ENCODE peak calls at places on chromosome 9, in seven cellular contexts. B is skeletal muscle cell, R is AG20443, M is heart right ventricle, Z is left cardiac atrium, C is stromal cell of bone marrow, F is NCI-H1105. U is an unnamed sample.

GRCh38 chr9:105883847-105884246 is 189.5 kb downstream of the TMEM38B start:
- DNase-seq in B (no peak), F (no peak), R (no peak), C (no peak), M (no peak), Z (no peak), U (no peak)

GRCh38 chr9:2120926-2121689 is 106.0 kb downstream of the SMARCA2 start:
- DNase-seq in B (no peak), R (peak; percentile 24), F (no peak), C (no peak), M (no peak), Z (no peak), U (no peak)

GRCh38 chr9:91711755-91712591 is 238.1 kb downstream of the ROR2 start:
- DNase-seq in F (no peak), B (no peak), C (peak; percentile 44), M (no peak), R (no peak), Z (no peak), U (no peak)

GRCh38 chr9:4167040-4167671 is 132.7 kb downstream of the GLIS3 start:
- DNase-seq in Z (no peak), B (peak; percentile 43), C (no peak), R (peak; percentile 50), F (no peak), M (no peak), U (no peak)

GRCh38 chr9:83019246-83019645 is 43.7 kb downstream of the RASEF start:
- DNase-seq in F (no peak), M (no peak), C (no peak), Z (no peak), R (no peak), B (no peak), U (no peak)

GRCh38 chr9:85524531-85524930 is 217.2 kb downstream of the AGTPBP1 start:
- DNase-seq in Z (no peak), M (no peak), C (no peak), B (no peak), F (no peak), R (no peak), U (no peak)

GRCh38 chr9:96080364-96080763 is 204.9 kb downstream of the ERCC6L2 start:
- DNase-seq in Z (no peak), M (no peak), B (no peak), C (no peak), F (no peak), R (no peak), U (no peak)

GRCh38 chr9:123435471-123435870 is 79.5 kb downstream of the CRB2 start:
- DNase-seq in M (no peak), B (no peak), Z (no peak), R (no peak), F (no peak), C (no peak), U (no peak)

GRCh38 chr9:18499987-18500386 is 26.0 kb downstream of the ADAMTSL1 start:
- DNase-seq in M (no peak), C (no peak), R (no peak), F (no peak), B (no peak), Z (no peak), U (no peak)

GRCh38 chr9:118595719-118596305 is 773.4 kb downstream of the BRINP1 start:
- DNase-seq in F (no peak), Z (peak; percentile 25), M (no peak), C (peak; percentile 23), R (peak; percentile 57), B (no peak), U (no peak)

GRCh38 chr9:109411818-109412352 is 86.2 kb downstream of the PTPN3 start:
- DNase-seq in M (no peak), C (peak; percentile 42), F (no peak), B (no peak), R (peak; percentile 71), Z (no peak), U (no peak)

GRCh38 chr9:84513473-84513872 is 156.1 kb upstream of the NTRK2 start:
- DNase-seq in M (no peak), B (no peak), Z (no peak), F (no peak), C (no peak), R (no peak), U (no peak)

GRCh38 chr9:21135736-21136135 is 5.9 kb downstream of the IFNW1 start:
- DNase-seq in B (no peak), C (no peak), M (no peak), Z (no peak), R (no peak), F (no peak), U (no peak)

GRCh38 chr9:6498982-6499381 is 86.0 kb downstream of the UHRF2 start:
- DNase-seq in C (peak; percentile 31), Z (no peak), R (peak; percentile 39), M (no peak), B (peak; percentile 24), F (no peak), U (no peak)

GRCh38 chr9:31839273-31839672 is 545.2 kb upstream of the ACO1 start:
- DNase-seq in Z (no peak), M (no peak), R (no peak), B (no peak), F (peak; percentile 5), C (peak; percentile 15), U (no peak)

GRCh38 chr9:34204011-34204635 is 25.3 kb downstream of the UBAP1 start:
- DNase-seq in Z (no peak), F (no peak), B (no peak), C (no peak), R (peak; percentile 24), M (no peak), U (no peak)

GRCh38 chr9:133916159-133916541 is 76.0 kb downstream of the VAV2 start:
- DNase-seq in Z (peak; percentile 51), B (no peak), C (no peak), M (no peak), R (no peak), F (no peak), U (no peak)

GRCh38 chr9:120989065-120989464 is 61.0 kb downstream of the C5 start:
- DNase-seq in R (no peak), C (no peak), F (no peak), M (no peak), Z (no peak), B (no peak), U (no peak)

GRCh38 chr9:78365979-78366697 is 69.2 kb downstream of the PSAT1 start:
- DNase-seq in C (no peak), F (peak; percentile 3), R (peak; percentile 30), B (no peak), Z (no peak), M (no peak), U (no peak)

GRCh38 chr9:2208465-2208864 is 193.3 kb downstream of the SMARCA2 start:
- DNase-seq in R (no peak), F (no peak), B (no peak), C (no peak), Z (peak; percentile 36), M (no peak), U (no peak)